ENCODE peak calls at places on chromosomes 16 and 17, in seven cellular contexts. One of them, this sample, is unnamed.

GRCh38 chr17:413706-414440 is 61.3 kb upstream of the RPH3AL start:
- DNase-seq in CD8-positive, alpha-beta T cell: no peak
- DNase-seq in uterus: no peak
- DNase-seq in A549: no peak
- DNase-seq in cardiac muscle cell: no peak
- DNase-seq in suprapubic skin: no peak
- DNase-seq in ovary: no peak
- DNase-seq in this sample: no peak

GRCh38 chr16:85055503-85056210 is 28.1 kb downstream of the KIAA0513 start:
- DNase-seq in CD8-positive, alpha-beta T cell: peak; percentile 47
- DNase-seq in uterus: peak; percentile 37
- DNase-seq in A549: no peak
- DNase-seq in cardiac muscle cell: peak; percentile 61
- DNase-seq in suprapubic skin: no peak
- DNase-seq in ovary: no peak
- DNase-seq in this sample: peak; percentile 62

GRCh38 chr16:678858-679807 is 1.1 kb upstream of the STUB1 start:
- DNase-seq in CD8-positive, alpha-beta T cell: no peak
- DNase-seq in uterus: peak; percentile 73
- DNase-seq in A549: peak; percentile 67
- DNase-seq in cardiac muscle cell: peak; percentile 88
- DNase-seq in suprapubic skin: no peak
- DNase-seq in ovary: peak; percentile 83
- DNase-seq in this sample: peak; percentile 84

GRCh38 chr17:57801044-57801711 is 48.7 kb downstream of the MRPS23 start:
- DNase-seq in CD8-positive, alpha-beta T cell: no peak
- DNase-seq in uterus: no peak
- DNase-seq in A549: no peak
- DNase-seq in cardiac muscle cell: no peak
- DNase-seq in suprapubic skin: no peak
- DNase-seq in ovary: no peak
- DNase-seq in this sample: no peak

GRCh38 chr17:41544497-41544896 is 16.4 kb upstream of the KRT19 start:
- DNase-seq in CD8-positive, alpha-beta T cell: no peak
- DNase-seq in uterus: no peak
- DNase-seq in A549: peak; percentile 74
- DNase-seq in cardiac muscle cell: peak; percentile 74
- DNase-seq in suprapubic skin: no peak
- DNase-seq in ovary: no peak
- DNase-seq in this sample: no peak

GRCh38 chr16:78505544-78506371 is 406.3 kb downstream of the WWOX start:
- DNase-seq in CD8-positive, alpha-beta T cell: no peak
- DNase-seq in uterus: peak; percentile 95
- DNase-seq in A549: no peak
- DNase-seq in cardiac muscle cell: no peak
- DNase-seq in suprapubic skin: peak; percentile 84
- DNase-seq in ovary: peak; percentile 93
- DNase-seq in this sample: peak; percentile 86

GRCh38 chr17:59825533-59826316 is 67.0 kb downstream of the TUBD1 start:
- DNase-seq in CD8-positive, alpha-beta T cell: no peak
- DNase-seq in uterus: no peak
- DNase-seq in A549: peak; percentile 67
- DNase-seq in cardiac muscle cell: no peak
- DNase-seq in suprapubic skin: no peak
- DNase-seq in ovary: no peak
- DNase-seq in this sample: no peak

GRCh38 chr16:11089504-11090124 is 145.2 kb downstream of the CLEC16A start:
- DNase-seq in CD8-positive, alpha-beta T cell: no peak
- DNase-seq in uterus: peak; percentile 44
- DNase-seq in A549: no peak
- DNase-seq in cardiac muscle cell: no peak
- DNase-seq in suprapubic skin: no peak
- DNase-seq in ovary: peak; percentile 84
- DNase-seq in this sample: no peak

GRCh38 chr16:89598199-89598598 is 15.2 kb upstream of the DPEP1 start:
- DNase-seq in CD8-positive, alpha-beta T cell: no peak
- DNase-seq in uterus: no peak
- DNase-seq in A549: peak; percentile 71
- DNase-seq in cardiac muscle cell: peak; percentile 37
- DNase-seq in suprapubic skin: no peak
- DNase-seq in ovary: no peak
- DNase-seq in this sample: no peak

GRCh38 chr16:85252461-85252860 is 140.2 kb upstream of the CIBAR2 start:
- DNase-seq in CD8-positive, alpha-beta T cell: no peak
- DNase-seq in uterus: no peak
- DNase-seq in A549: no peak
- DNase-seq in cardiac muscle cell: no peak
- DNase-seq in suprapubic skin: no peak
- DNase-seq in ovary: no peak
- DNase-seq in this sample: no peak

GRCh38 chr16:79790854-79791253 is 190.3 kb upstream of the MAF start:
- DNase-seq in CD8-positive, alpha-beta T cell: no peak
- DNase-seq in uterus: no peak
- DNase-seq in A549: no peak
- DNase-seq in cardiac muscle cell: no peak
- DNase-seq in suprapubic skin: no peak
- DNase-seq in ovary: no peak
- DNase-seq in this sample: no peak

GRCh38 chr17:39219647-39220154 is 6.0 kb downstream of the STAC2 start:
- DNase-seq in CD8-positive, alpha-beta T cell: no peak
- DNase-seq in uterus: no peak
- DNase-seq in A549: no peak
- DNase-seq in cardiac muscle cell: peak; percentile 57
- DNase-seq in suprapubic skin: no peak
- DNase-seq in ovary: no peak
- DNase-seq in this sample: no peak

GRCh38 chr17:46785696-46786095 is 32.8 kb downstream of the WNT3 start:
- DNase-seq in CD8-positive, alpha-beta T cell: no peak
- DNase-seq in uterus: no peak
- DNase-seq in A549: no peak
- DNase-seq in cardiac muscle cell: peak; percentile 36
- DNase-seq in suprapubic skin: no peak
- DNase-seq in ovary: no peak
- DNase-seq in this sample: no peak

GRCh38 chr17:17152385-17152784 is 53.7 kb downstream of the PLD6 start:
- DNase-seq in CD8-positive, alpha-beta T cell: no peak
- DNase-seq in uterus: no peak
- DNase-seq in A549: no peak
- DNase-seq in cardiac muscle cell: no peak
- DNase-seq in suprapubic skin: no peak
- DNase-seq in ovary: no peak
- DNase-seq in this sample: no peak

GRCh38 chr17:15466131-15466530 is 1.3 kb downstream of the CDRT4 start:
- DNase-seq in CD8-positive, alpha-beta T cell: no peak
- DNase-seq in uterus: no peak
- DNase-seq in A549: no peak
- DNase-seq in cardiac muscle cell: no peak
- DNase-seq in suprapubic skin: no peak
- DNase-seq in ovary: no peak
- DNase-seq in this sample: no peak

GRCh38 chr17:79055197-79055596 is 19.4 kb upstream of the ENGASE start:
- DNase-seq in CD8-positive, alpha-beta T cell: no peak
- DNase-seq in uterus: no peak
- DNase-seq in A549: no peak
- DNase-seq in cardiac muscle cell: no peak
- DNase-seq in suprapubic skin: no peak
- DNase-seq in ovary: no peak
- DNase-seq in this sample: no peak

GRCh38 chr17:17603178-17603894 is 11.8 kb upstream of the PEMT start:
- DNase-seq in CD8-positive, alpha-beta T cell: no peak
- DNase-seq in uterus: no peak
- DNase-seq in A549: no peak
- DNase-seq in cardiac muscle cell: no peak
- DNase-seq in suprapubic skin: no peak
- DNase-seq in ovary: no peak
- DNase-seq in this sample: no peak

DNA sequence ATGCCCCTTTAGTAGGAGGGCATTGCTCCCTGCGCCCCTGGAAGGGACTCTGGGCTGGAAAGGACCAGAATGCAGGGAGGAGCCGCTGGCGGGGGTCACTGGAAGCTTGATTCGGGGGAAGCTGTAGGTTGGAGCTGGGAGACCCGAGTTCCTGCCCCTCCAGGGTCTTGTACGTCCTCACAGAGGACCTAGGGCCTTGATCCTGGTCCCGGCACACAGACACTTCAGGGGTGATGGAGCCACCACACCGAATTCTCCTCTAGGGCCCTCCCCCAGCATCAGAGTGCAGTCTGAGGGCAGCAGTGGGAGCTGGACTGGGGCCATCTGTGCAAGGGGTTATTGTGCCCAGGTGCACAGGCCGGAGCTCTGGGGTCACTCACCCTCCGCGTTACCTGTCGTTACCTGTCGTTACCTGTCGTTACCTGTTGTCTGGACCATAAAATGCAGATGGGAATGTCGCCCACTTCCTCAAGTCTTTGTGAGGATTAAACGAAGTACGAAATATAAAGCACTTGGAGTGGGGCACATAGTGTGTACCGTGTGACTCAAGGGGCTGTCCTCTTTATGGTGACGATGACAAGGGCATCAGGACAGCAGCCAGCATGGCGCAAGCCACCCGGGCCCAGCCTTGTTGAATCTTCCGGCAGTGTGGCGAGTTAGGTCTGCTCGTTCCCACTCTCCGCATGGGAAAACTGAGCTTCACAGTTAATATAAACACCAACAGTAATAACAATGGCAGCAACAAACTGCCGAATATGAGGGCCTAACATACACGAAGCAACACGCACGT is 48.6 kb downstream of the CMIP start:
- DNase-seq in CD8-positive, alpha-beta T cell: no peak
- DNase-seq in uterus: no peak
- DNase-seq in A549: no peak
- DNase-seq in cardiac muscle cell: no peak
- DNase-seq in suprapubic skin: no peak
- DNase-seq in ovary: no peak
- DNase-seq in this sample: no peak
- H3K4me1 ChIP-seq in CD8-positive, alpha-beta T cell: peaks cover 3% of the 10 kb centered on the region
- H3K4me1 ChIP-seq in uterus: peaks cover 6% of the 10 kb centered on the region
- H3K4me1 ChIP-seq in A549: peaks cover 100% of the 10 kb centered on the region
- H3K4me1 ChIP-seq in cardiac muscle cell: no peaks in the 10 kb centered on the region
- H3K4me1 ChIP-seq in suprapubic skin: peaks cover 64% of the 10 kb centered on the region
- H3K4me1 ChIP-seq in ovary: peaks cover 9% of the 10 kb centered on the region
- H3K4me1 ChIP-seq in this sample: peaks cover 5% of the 10 kb centered on the region

DNA sequence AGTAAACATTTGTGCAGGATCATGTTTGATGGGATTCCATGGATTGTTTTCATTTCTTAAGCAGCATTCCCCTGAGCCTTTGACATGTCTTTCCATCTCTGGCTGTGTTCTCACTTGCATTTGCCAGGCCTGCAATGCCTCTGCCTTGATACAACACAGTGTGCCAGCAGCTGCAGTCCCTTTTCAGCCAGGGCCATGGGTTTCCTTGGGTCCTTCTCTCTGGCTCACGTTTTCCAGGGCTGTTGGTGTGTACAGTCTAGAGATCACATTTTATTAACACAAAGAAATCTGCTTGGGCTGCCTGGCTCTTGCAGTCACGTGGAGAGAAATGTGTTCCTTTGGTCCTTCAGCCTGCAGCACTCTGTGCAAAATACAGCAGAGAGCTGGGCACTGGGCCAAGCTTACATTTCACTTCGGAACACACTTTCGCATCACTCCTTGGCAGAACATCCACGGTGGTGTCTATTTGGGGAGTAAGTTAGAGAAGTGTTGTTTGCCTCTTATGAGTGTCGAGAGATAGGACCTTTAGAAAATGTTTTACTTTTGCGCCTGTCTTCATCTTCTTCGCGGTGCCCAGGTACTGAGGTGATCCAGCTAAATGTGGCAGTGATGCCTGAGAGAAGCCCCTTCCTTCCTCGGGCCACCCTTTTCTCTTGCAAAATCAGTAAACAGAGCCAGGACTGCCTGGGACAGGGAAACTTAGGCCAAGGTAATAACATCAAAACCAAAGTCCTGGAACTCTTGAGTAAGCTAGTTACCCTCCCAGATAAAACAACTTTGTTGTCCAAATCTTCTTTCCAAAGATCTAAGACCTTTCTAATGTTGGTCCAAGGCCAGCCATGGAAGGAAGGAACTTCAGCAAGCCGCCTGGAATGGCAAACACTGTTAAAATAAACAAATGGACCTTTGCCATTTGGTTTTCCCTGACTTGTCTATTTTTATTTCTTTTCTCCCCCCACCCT is 20.9 kb downstream of the HLF start:
- DNase-seq in CD8-positive, alpha-beta T cell: no peak
- DNase-seq in uterus: peak; percentile 96
- DNase-seq in A549: peak; percentile 46
- DNase-seq in cardiac muscle cell: peak; percentile 21
- DNase-seq in suprapubic skin: peak; percentile 95
- DNase-seq in ovary: peak; percentile 97
- DNase-seq in this sample: peak; percentile 97
- H3K4me3 ChIP-seq in CD8-positive, alpha-beta T cell: no peak overlapping the region
- H3K4me3 ChIP-seq in uterus: peak overlapping the region; percentile 1
- H3K4me3 ChIP-seq in A549: no peak overlapping the region
- H3K4me3 ChIP-seq in cardiac muscle cell: no peak overlapping the region
- H3K4me3 ChIP-seq in suprapubic skin: no peak overlapping the region
- H3K4me3 ChIP-seq in ovary: no peak overlapping the region
- H3K4me3 ChIP-seq in this sample: no peak overlapping the region

DNA sequence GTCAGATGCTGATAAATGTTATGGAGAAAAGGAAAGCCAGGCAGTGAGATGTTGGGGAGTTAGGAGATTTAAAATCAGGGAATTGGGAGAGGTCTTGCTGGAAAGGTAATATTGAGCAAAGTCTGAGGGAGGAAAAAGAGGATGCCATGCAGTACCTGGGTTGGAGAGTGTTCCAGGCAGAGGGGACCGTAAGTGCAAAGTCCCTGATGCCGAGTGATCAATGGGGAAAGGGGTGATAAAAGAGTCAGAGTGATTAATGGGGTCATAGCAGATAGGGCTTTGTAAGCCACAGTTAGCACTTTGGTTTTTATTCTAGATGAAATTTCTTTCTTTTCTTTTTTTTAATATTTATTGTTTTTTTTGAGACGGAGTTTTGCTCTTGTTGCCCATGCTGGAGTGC is 2.0 kb upstream of the TRIM72 start:
- DNase-seq in CD8-positive, alpha-beta T cell: no peak
- DNase-seq in uterus: no peak
- DNase-seq in A549: no peak
- DNase-seq in cardiac muscle cell: no peak
- DNase-seq in suprapubic skin: no peak
- DNase-seq in ovary: no peak
- DNase-seq in this sample: no peak
- H3K4me1 ChIP-seq in CD8-positive, alpha-beta T cell: peaks cover 22% of the 10 kb centered on the region
- H3K4me1 ChIP-seq in uterus: peaks cover 7% of the 10 kb centered on the region
- H3K4me1 ChIP-seq in A549: peaks cover 5% of the 10 kb centered on the region
- H3K4me1 ChIP-seq in cardiac muscle cell: no peaks in the 10 kb centered on the region
- H3K4me1 ChIP-seq in suprapubic skin: peaks cover 29% of the 10 kb centered on the region
- H3K4me1 ChIP-seq in ovary: peaks cover 14% of the 10 kb centered on the region
- H3K4me1 ChIP-seq in this sample: peaks cover 14% of the 10 kb centered on the region

DNA sequence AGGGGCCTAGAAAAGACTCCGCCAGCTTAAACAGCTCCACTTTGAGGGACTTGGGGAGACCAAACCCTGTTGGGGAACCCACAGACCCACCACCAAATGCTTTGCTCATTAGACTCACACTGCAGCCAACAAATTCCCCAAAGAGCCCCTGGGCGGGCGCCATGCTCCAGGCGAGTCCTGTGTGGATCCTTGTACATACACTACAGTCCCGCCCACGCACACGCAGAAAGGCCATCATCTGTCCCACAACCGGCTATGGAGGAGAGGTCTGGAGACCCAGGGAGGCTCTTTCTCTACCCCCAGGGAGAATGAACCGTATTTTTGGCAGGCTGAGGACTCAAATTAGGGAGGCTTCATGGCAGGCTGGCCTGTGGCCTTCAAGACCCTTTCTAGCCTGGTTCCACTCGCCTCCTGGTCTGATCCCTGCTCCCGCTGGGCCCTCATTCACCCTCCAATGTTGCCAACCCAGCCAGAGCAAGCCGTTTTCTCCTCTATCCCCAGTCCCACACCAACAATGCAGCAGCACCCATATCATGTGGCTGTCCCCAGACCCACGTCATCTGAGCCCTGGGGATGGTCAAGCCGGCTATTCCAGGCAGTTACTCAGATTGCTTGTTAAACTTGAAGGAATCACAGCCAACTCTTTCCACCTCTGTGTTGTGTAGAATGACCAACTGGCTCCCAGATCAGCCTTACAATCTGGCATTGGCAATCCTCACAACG is 27.2 kb downstream of the ZNF423 start:
- DNase-seq in CD8-positive, alpha-beta T cell: no peak
- DNase-seq in uterus: no peak
- DNase-seq in A549: no peak
- DNase-seq in cardiac muscle cell: no peak
- DNase-seq in suprapubic skin: no peak
- DNase-seq in ovary: peak; percentile 47
- DNase-seq in this sample: peak; percentile 50
- H3K4me3 ChIP-seq in CD8-positive, alpha-beta T cell: no peak overlapping the region
- H3K4me3 ChIP-seq in uterus: no peak overlapping the region
- H3K4me3 ChIP-seq in A549: no peak overlapping the region
- H3K4me3 ChIP-seq in cardiac muscle cell: no peak overlapping the region
- H3K4me3 ChIP-seq in suprapubic skin: no peak overlapping the region
- H3K4me3 ChIP-seq in ovary: no peak overlapping the region
- H3K4me3 ChIP-seq in this sample: no peak overlapping the region